ENCODE peak calls at places on chromosome 4, in four cellular contexts. G is astrocyte of the cerebellum, I is fibroblast of mammary gland, P is left ventricle myocardium inferior. Y is an unnamed sample.

GRCh38 chr4:169338246-169338645 is 67.5 kb upstream of the SH3RF1 start:
- DNase-seq in G (no peak), I (no peak), P (no peak), Y (no peak)

GRCh38 chr4:154622598-154622997 is 10.1 kb upstream of the FGG start:
- DNase-seq in G (peak), I (peak), P (no peak), Y (no peak)

GRCh38 chr4:82758701-82759685 is 39.6 kb downstream of the SCD5 start:
- DNase-seq in G (no peak), I (no peak), P (no peak), Y (no peak)

GRCh38 chr4:158172558-158173258 is at the start of gene GASK1B:
- DNase-seq in G (peak), I (peak), P (no peak), Y (no peak)

GRCh38 chr4:41933997-41934812 is 1.0 kb upstream of the TMEM33 start:
- DNase-seq in G (no peak), I (peak), P (no peak), Y (no peak)

GRCh38 chr4:83947811-83948210 is 411.9 kb downstream of the GPAT3 start:
- DNase-seq in G (no peak), I (no peak), P (no peak), Y (no peak)

GRCh38 chr4:95124906-95125504 is 367.2 kb downstream of the BMPR1B start:
- DNase-seq in G (peak), I (peak), P (no peak), Y (no peak)

GRCh38 chr4:25158817-25159216 is 1.4 kb downstream of the SEPSECS start:
- DNase-seq in G (no peak), I (no peak), P (no peak), Y (no peak)

GRCh38 chr4:76709454-76709853 is 188.5 kb downstream of the SOWAHB start:
- DNase-seq in G (no peak), I (no peak), P (no peak), Y (no peak)

GRCh38 chr4:76354517-76355473 is 48.3 kb downstream of the STBD1 start:
- DNase-seq in G (no peak), I (no peak), P (no peak), Y (no peak)

GRCh38 chr4:60926624-60927023 is 273.5 kb upstream of the ADGRL3 start:
- DNase-seq in G (no peak), I (no peak), P (no peak), Y (no peak)

GRCh38 chr4:138175337-138175794 is 66.8 kb downstream of the SLC7A11 start:
- DNase-seq in G (no peak), I (peak), P (peak), Y (no peak)

GRCh38 chr4:40462326-40462725 is 127.2 kb downstream of the CHRNA9 start:
- DNase-seq in G (no peak), I (no peak), P (no peak), Y (no peak)

GRCh38 chr4:83862471-83862870 is 326.6 kb downstream of the GPAT3 start:
- DNase-seq in G (no peak), I (no peak), P (no peak), Y (no peak)

GRCh38 chr4:84493092-84493850 is 5.8 kb downstream of the NKX6-1 start:
- DNase-seq in G (no peak), I (peak), P (no peak), Y (no peak)

DNA sequence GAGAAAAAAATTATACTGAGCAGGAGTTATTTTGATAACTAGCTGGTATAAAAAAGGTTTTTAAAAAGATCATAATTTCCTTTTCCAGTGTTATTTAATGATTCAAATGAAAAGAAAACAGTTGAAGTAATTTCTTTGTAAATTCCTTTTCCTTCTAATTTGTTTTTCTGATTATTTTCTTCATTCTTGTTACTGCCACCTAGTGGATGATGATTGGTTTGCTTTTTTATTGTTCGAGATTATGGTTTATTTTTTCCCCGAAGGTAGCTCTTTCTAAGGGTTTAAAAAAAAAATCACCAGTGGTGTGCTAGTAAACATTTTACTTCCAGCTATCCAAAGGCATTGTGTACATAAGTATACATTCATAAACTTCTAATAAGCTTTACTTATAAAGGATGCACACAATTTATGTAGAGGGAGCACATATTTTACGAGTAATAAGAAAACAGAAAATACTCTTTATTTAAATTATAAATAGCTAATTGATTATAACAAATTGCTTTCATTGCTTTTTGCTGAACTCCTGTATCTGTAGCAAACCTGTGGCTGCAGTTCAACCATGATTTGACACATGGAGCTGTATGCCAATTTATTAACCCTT is 98.0 kb upstream of the ANK2 start:
- DNase-seq in G (no peak), I (peak), P (no peak), Y (no peak)
- TF ChIP-seq CTCF in G (peak), I (peak), P (peak), Y (no peak)

GRCh38 chr4:66568001-66568400 is 897.7 kb upstream of the EPHA5 start:
- DNase-seq in G (no peak), I (no peak), P (no peak), Y (no peak)

GRCh38 chr4:66567551-66567950 is 897.3 kb upstream of the EPHA5 start:
- DNase-seq in G (no peak), I (no peak), P (no peak), Y (no peak)

GRCh38 chr4:66565796-66566195 is 895.5 kb upstream of the EPHA5 start:
- DNase-seq in G (no peak), I (no peak), P (no peak), Y (no peak)

GRCh38 chr4:66562276-66562806 is 892.1 kb upstream of the EPHA5 start:
- DNase-seq in G (peak), I (no peak), P (no peak), Y (no peak)

DNA sequence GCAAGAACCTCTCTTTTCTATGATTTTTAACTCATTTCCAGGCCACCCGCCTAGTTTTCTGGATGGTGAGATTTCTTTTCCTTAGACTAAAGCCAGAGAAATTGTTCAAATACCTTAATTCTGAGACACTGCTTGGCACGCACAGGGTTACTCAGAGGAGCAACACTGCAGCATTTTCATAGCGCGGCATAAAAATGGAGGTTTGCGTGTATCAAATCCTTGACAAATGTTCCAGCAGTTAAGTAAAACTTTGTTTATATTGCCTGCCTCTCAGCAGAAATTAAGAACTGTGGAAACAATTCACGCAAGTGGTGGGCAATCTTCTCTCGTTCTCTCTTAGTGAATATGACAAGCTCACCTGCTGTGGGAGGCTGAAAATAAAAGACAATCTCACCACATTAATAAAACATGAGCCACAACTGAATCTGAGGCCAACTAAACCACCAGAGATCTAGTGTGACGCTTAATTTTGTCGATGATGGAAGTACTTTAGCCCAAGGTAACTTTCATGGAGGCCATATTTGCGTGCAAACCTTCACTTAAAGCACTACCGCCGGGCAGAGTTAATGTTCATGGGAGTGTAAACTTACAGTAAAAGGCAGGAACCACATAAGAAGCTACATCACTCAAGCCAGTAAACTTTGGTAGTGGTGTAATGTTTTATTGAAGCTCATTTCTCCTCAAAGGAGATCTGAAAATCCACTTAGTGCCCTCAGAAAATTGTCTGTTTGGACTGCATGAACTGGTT is 894.8 kb upstream of the EPHA5 start:
- DNase-seq in G (peak), I (no peak), P (no peak), Y (no peak)
- TF ChIP-seq CTCF in G (no peak), I (no peak), P (no peak), Y (no peak)

DNA sequence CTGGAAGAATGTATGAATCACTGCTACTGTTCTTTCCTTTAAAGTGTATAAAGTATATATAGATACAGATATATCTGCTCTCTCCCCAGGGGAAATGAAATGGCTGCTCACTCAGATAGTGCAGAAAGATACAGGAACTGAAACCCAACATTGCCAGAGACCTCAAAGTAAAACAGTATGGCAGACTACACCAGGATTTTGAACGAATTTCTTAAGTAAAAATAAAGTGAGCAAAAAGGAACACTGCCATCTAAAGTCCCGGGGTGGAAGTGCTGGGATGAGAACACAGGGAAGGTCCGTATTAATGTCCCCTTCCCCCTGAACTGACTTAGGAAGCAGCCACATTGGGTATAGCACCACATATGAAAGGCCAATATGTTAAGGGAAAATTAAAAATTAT is 93.4 kb downstream of the TMA16 start:
- DNase-seq in G (no peak), I (no peak), P (no peak), Y (no peak)
- TF ChIP-seq CTCF in G (peak), I (no peak), P (peak), Y (no peak)

DNA sequence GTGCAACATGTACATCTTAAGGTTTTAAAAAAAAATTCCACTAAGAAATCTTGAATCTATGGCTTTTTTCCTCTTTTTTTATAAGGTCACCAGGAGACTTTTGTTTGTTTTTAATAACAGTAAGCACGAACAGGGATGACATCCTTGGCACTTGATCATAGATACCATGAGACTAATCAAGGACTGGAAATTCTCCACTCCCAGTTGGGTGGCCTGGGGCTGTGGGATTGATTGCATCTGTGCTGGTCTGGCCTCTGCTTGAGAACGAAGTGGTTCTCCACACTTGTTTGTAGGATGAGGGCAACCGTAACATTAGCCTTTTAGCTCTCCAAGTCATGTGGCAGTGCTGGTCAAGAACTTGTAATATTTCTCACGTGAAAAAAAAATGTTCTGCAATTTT is 35.4 kb downstream of the SNX25 start:
- DNase-seq in G (no peak), I (peak), P (no peak), Y (no peak)
- TF ChIP-seq CTCF in G (no peak), I (no peak), P (no peak), Y (no peak)

GRCh38 chr4:110236324-110236723 is 37.9 kb upstream of the ELOVL6 start:
- DNase-seq in G (no peak), I (no peak), P (no peak), Y (no peak)
- TF ChIP-seq CTCF in G (no peak), I (no peak), P (no peak), Y (no peak)

GRCh38 chr4:33091961-33092360 is 2371.8 kb downstream of the PCDH7 start:
- DNase-seq in G (no peak), I (peak), P (no peak), Y (no peak)
- TF ChIP-seq CTCF in G (no peak), I (no peak), P (no peak), Y (no peak)

DNA sequence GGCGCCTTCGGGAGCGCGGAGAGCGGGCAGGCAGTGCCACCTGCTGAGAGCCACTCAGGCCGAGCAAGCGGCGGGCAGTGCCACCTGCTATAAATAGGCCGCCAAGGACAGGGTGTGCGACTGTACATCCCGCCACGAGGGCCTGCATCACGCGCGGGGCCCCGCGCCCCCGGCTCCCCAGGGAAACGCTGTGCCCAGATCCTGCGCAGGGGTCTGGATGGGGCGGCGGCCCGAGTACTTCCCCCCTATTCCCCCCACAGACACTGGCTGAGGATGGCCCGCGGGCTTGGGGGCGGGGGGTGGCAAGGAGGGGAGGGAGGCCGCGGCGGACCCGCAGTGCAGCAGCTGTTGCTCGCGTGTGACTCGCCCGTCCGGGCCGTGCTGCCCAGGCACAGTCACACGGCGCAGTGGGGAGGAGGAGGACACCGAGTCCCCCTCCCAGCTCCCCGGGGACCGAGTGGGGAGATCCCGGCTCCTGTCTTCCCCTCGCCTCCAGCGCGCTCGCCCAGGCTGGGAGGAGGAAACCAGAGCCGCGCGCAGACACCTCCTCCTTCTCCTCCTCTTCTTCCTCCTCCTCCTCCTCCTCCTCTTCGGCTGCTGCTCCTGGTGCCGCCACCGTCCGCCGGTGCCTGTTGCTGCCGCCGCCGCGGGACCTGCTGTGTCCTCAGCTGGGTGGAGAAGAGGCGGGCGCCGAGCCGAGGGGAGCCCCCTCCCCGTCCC is at the start of gene TBC1D1:
- DNase-seq in G (no peak), I (no peak), P (peak), Y (peak)
- TF ChIP-seq CTCF in G (no peak), I (no peak), P (peak), Y (no peak)

GRCh38 chr4:12674184-12674583 is 810.0 kb downstream of the RAB28 start:
- DNase-seq in G (no peak), I (no peak), P (no peak), Y (no peak)

DNA sequence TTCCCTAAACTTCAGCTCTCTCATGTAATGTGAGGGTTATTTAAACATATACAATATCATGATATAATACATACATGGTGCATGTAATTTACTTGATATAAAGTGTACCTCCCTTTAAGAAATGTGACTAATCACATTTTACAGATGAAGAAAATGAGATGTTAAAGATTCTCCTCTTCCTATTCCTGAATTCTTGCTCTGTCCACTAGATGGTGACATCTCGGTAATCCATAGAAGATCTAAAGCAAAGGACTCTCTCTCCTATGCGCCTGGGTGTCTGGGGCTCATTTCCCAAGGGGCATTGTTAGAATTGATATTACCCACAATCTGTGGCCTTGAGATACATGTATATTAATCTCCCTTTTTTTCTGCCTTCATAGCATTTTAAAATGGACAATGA is 804.9 kb downstream of the RAB28 start:
- DNase-seq in G (no peak), I (peak), P (no peak), Y (no peak)
- TF ChIP-seq CTCF in G (peak), I (peak), P (peak), Y (no peak)

GRCh38 chr4:125736057-125736456 is 421.3 kb downstream of the FAT4 start:
- DNase-seq in G (no peak), I (peak), P (no peak), Y (no peak)
- TF ChIP-seq CTCF in G (peak), I (peak), P (no peak), Y (no peak)